ENCODE peak calls at places on chromosome 21, in ten cellular contexts. R, T, B, L, A, S, M, W, C and G are unnamed samples.

GRCh38 chr21:33651965-33652680 is 9.8 kb downstream of the ITSN1 start:
- DNase-seq in W (no peak), C (peak; percentile 47), T (no peak), R (no peak), L (no peak), A (no peak), S (no peak), B (no peak), M (no peak), G (no peak)

GRCh38 chr21:38297193-38297592 is 40.4 kb downstream of the KCNJ15 start:
- DNase-seq in L (peak; percentile 89), A (no peak), T (no peak), R (no peak), B (no peak), S (no peak), M (no peak), C (no peak), W (no peak), G (no peak)

GRCh38 chr21:34986561-34987533 is 62.3 kb downstream of the RUNX1 start:
- DNase-seq in W (no peak), B (no peak), R (no peak), C (peak; percentile 43), A (no peak), M (no peak), T (no peak), L (peak; percentile 98), S (peak; percentile 93), G (peak; percentile 45)

GRCh38 chr21:34822957-34823356 is 154.2 kb downstream of the CLIC6 start:
- DNase-seq in L (peak; percentile 73), M (no peak), A (no peak), S (no peak), C (no peak), T (no peak), R (no peak), B (no peak), W (no peak), G (no peak)

GRCh38 chr21:28283652-28284490 is 708.8 kb downstream of the LTN1 start:
- DNase-seq in B (no peak), M (no peak), C (no peak), S (no peak), A (no peak), R (peak; percentile 13), L (peak; percentile 94), T (peak; percentile 13), W (no peak), G (no peak)

GRCh38 chr21:27429612-27430361 is 462.9 kb upstream of the ADAMTS5 start:
- DNase-seq in T (peak; percentile 28), M (no peak), B (no peak), S (no peak), C (no peak), W (no peak), R (no peak), A (no peak), L (peak; percentile 59), G (no peak)

GRCh38 chr21:40404319-40404906 is 442.5 kb downstream of the DSCAM start:
- DNase-seq in M (no peak), C (no peak), T (peak; percentile 22), A (no peak), L (peak; percentile 5), B (no peak), W (peak; percentile 57), R (no peak), S (no peak), G (no peak)

GRCh38 chr21:37346841-37347430 is 19.6 kb upstream of the DYRK1A start:
- DNase-seq in A (no peak), M (no peak), R (no peak), C (no peak), S (no peak), B (no peak), T (no peak), L (no peak), W (no peak), G (no peak)

GRCh38 chr21:25562660-25563059 is 44.6 kb downstream of the MRPL39 start:
- DNase-seq in A (no peak), W (no peak), R (no peak), B (no peak), L (no peak), C (no peak), S (no peak), T (no peak), M (no peak), G (no peak)

GRCh38 chr21:25563399-25564116 is 43.7 kb downstream of the MRPL39 start:
- DNase-seq in M (no peak), A (no peak), L (peak; percentile 69), C (no peak), S (no peak), R (no peak), W (no peak), B (no peak), T (no peak), G (no peak)

GRCh38 chr21:25560151-25560783 is 47.0 kb downstream of the MRPL39 start:
- DNase-seq in T (no peak), W (no peak), B (no peak), M (no peak), S (no peak), R (no peak), L (no peak), A (no peak), C (no peak), G (no peak)

GRCh38 chr21:25564349-25564948 is 42.8 kb downstream of the MRPL39 start:
- DNase-seq in W (no peak), C (no peak), B (no peak), S (no peak), T (no peak), M (no peak), L (no peak), R (no peak), A (no peak), G (no peak)

DNA sequence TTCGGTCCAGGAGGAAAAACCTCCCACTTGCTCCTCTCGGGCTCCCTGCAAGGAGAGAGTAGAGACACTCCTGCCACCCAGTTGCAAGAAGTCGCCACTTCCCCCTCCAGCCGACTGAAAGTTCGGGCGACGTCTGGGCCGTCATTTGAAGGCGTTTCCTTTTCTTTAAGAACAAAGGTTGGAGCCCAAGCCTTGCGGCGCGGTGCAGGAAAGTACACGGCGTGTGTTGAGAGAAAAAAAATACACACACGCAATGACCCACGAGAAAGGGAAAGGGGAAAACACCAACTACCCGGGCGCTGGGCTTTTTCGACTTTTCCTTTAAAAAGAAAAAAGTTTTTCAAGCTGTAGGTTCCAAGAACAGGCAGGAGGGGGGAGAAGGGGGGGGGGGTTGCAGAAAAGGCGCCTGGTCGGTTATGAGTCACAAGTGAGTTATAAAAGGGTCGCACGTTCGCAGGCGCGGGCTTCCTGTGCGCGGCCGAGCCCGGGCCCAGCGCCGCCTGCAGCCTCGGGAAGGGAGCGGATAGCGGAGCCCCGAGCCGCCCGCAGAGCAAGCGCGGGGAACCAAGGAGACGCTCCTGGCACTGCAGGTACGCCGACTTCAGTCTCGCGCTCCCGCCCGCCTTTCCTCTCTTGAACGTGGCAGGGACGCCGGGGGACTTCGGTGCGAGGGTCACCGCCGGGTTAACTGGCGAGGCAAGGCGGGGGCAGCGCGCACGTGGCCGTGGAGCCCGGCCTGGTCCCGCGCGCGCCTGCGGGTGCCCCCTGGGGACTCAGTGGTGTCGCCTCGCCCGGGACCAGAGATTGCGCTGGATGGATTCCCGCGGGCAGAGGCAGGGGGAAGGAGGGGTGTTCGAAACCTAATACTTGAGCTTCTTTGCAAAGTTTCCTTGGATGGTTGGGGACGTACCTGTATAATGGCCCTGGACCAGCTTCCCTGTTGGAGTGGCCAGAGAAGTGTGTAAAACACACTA is 45.3 kb downstream of the MRPL39 start:
- DNase-seq in W (no peak), R (peak; percentile 7), M (peak; percentile 70), A (peak; percentile 45), C (peak; percentile 83), B (peak; percentile 51), L (peak; percentile 82), T (peak; percentile 40), S (no peak), G (peak; percentile 68)
- TF ChIP-seq CTCF in W (no peak), R (no peak), M (peak; percentile 5), A (no peak), C (peak; percentile 6), B (no peak), L (peak; percentile 23), T (no peak), S (no peak), G (no peak)

GRCh38 chr21:42755766-42756579 is 102.6 kb downstream of the PDE9A start:
- DNase-seq in S (no peak), C (no peak), M (no peak), B (no peak), W (no peak), A (no peak), R (no peak), T (no peak), L (no peak), G (no peak)

GRCh38 chr21:42757826-42758655 is 104.6 kb downstream of the PDE9A start:
- DNase-seq in C (no peak), A (no peak), R (no peak), T (no peak), S (no peak), B (no peak), W (no peak), M (no peak), L (no peak), G (no peak)

GRCh38 chr21:42758721-42759593 is 105.5 kb downstream of the PDE9A start:
- DNase-seq in M (no peak), T (no peak), W (no peak), R (no peak), S (no peak), A (no peak), L (no peak), B (no peak), C (no peak), G (no peak)

GRCh38 chr21:42756580-42757250 is 103.3 kb downstream of the PDE9A start:
- DNase-seq in R (no peak), M (no peak), A (no peak), S (no peak), W (no peak), T (no peak), C (no peak), B (no peak), L (no peak), G (no peak)

DNA sequence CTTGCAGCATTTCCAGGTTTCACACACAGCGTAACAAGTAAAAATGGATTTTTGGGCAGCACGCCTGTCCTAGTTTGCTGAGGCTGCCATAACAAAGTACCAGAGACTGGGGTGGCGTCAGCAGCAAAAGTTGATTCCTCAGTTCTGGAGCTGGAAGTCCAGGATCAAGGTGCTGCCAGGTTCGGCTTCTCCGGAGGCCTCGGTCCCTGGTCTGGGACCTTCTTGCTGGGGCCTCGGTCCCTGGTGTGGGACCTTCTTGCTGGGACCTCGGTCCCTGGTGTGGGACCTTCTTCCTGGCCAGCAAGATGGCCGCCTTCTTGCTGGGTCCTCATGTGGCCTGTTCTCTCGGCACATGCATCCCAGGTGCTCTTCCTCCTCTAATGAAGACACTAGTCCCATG is 104.0 kb downstream of the PDE9A start:
- DNase-seq in A (no peak), C (no peak), W (no peak), T (no peak), R (no peak), M (no peak), B (no peak), L (no peak), S (no peak), G (no peak)
- H3K27me3 ChIP-seq in A (no peaks in the 10 kb centered on the region), C (no peaks in the 10 kb centered on the region), W (no peaks in the 10 kb centered on the region), T (no peaks in the 10 kb centered on the region), R (no peaks in the 10 kb centered on the region), M (peaks cover 5% of the 10 kb centered on the region), B (no peaks in the 10 kb centered on the region), L (no peaks in the 10 kb centered on the region), S (no peaks in the 10 kb centered on the region), G (no peaks in the 10 kb centered on the region)

DNA sequence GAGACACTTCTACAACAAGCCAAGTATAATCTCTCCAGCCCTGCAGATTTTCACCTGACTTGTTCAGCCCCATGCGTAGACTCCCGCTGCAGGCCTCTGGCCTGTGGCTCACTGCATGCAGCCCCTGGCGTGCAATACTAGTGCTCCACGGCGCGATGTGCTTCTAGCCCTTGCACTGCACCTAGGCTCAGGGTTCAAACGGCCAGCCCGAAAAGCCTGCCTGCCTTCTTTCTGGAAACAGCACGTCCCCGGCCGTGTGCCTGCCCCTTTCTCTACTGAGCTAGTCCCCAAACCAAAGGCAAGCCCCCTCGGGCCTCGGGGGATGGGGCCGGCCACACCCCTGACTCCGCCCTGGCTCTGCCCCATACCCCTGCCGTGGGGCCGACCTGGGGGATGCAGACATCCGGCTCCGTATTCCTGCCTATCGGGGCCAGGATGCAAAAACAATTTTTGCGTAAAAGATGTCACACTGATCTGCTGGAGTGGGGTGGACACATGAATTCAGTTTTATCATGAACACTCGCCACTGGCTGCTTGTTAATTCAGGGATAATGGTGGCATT is 26.3 kb upstream of the TRAPPC10 start:
- DNase-seq in A (no peak), M (no peak), R (no peak), C (peak; percentile 70), S (no peak), T (no peak), W (no peak), B (no peak), L (no peak), G (no peak)
- H3K27ac ChIP-seq in A (no peak overlapping the region), M (no peak overlapping the region), R (no peak overlapping the region), C (no peak overlapping the region), S (no peak overlapping the region), T (no peak overlapping the region), W (peak overlapping the region; percentile 87), B (no peak overlapping the region), L (no peak overlapping the region), G (no peak overlapping the region)

GRCh38 chr21:45288441-45288841 is 746 bp upstream of the POFUT2 start:
- DNase-seq in M (no peak), L (no peak), R (no peak), S (no peak), T (no peak), A (peak; percentile 30), C (peak; percentile 46), W (peak; percentile 46), B (peak; percentile 49), G (no peak)

GRCh38 chr21:45290948-45291612 is 3.4 kb upstream of the POFUT2 start:
- DNase-seq in M (peak; percentile 41), R (no peak), C (no peak), A (peak; percentile 26), S (no peak), T (peak; percentile 32), B (peak; percentile 43), W (peak; percentile 33), L (peak; percentile 72), G (no peak)

GRCh38 chr21:45291613-45292398 is 4.1 kb upstream of the POFUT2 start:
- DNase-seq in C (no peak), M (no peak), L (no peak), T (peak; percentile 20), B (peak; percentile 47), R (no peak), A (peak; percentile 25), W (peak; percentile 43), S (no peak), G (no peak)

GRCh38 chr21:45289134-45289533 is 1.4 kb upstream of the POFUT2 start:
- DNase-seq in S (no peak), L (no peak), M (no peak), A (peak; percentile 5), B (no peak), C (no peak), T (no peak), W (no peak), R (no peak), G (no peak)

DNA sequence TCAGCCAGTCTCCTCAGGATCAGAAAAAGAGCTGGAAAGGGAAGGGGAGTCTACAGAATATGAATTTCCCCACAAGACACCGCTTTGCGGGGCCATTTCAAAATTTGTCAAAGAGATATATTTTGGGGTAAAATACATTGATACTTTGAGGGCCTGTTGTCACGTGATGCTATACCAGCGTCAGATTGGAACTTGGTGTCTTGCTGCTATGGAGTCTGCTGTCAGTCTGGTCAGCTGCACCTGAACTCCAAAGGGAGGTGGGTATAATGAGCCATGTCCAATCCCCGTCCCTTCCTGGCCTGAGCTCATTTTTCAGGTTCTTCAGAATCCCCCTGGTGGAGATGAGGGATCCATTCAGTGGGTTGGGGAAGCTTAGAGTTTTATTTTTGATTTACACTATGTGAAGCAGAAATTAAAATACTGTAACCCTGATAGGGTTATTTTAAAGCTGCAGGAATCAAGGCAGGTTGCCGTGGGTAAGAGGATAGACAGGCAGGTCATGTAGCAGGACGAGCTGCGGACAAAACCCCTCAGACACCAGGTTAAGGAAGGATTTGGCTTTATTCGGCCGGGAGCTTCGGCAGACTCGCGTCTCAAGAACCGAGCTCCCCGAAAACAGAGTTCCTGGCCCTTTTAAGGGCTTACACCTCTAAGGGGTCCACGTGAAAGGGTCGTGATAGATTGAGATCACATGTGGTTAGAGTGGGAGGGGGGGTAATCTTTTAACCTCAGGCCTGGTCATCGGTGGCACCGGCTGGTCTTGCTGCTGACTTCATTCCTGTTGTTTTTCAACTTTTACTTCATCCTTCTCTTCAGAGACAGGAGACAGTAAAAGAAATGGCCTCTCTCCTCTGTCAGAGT is 2.2 kb upstream of the POFUT2 start:
- DNase-seq in L (peak; percentile 20), C (peak; percentile 47), R (no peak), B (peak; percentile 49), T (no peak), M (no peak), S (peak; percentile 35), A (peak; percentile 18), W (peak; percentile 14), G (no peak)
- TF ChIP-seq CTCF in L (peak; percentile 38), C (peak; percentile 14), R (no peak), B (no peak), T (no peak), M (no peak), S (peak; percentile 37), A (no peak), W (no peak), G (no peak)